ENCODE peak calls at places on chromosomes 3 and 15, in six cellular contexts. P is fibroblast of the aortic adventitia, J is GM20000, X is body of pancreas, Z is heart left ventricle, F is astrocyte of the cerebellum. N is an unnamed sample.

GRCh38 chr15:68709826-68710225 is 110.9 kb downstream of the ANP32A start:
- DNase-seq in P (no peak), Z (no peak), F (no peak), J (no peak), X (no peak), N (no peak)

GRCh38 chr3:10421996-10422395 is 83.4 kb downstream of the ATP2B2 start:
- DNase-seq in F (no peak), J (no peak), P (no peak), Z (no peak), X (no peak), N (no peak)

GRCh38 chr3:114383875-114384557 is 90.2 kb downstream of the TIGIT start:
- DNase-seq in X (peak), J (peak), F (peak), Z (peak), P (peak), N (peak)

GRCh38 chr3:197015790-197016705 is 13.6 kb downstream of the MELTF start:
- DNase-seq in J (no peak), P (no peak), X (no peak), F (no peak), Z (no peak), N (no peak)

GRCh38 chr3:50971487-50971924 is 296.8 kb downstream of the DOCK3 start:
- DNase-seq in J (peak), X (peak), Z (no peak), F (peak), P (peak), N (peak)

GRCh38 chr3:156382458-156383346 is 172.2 kb downstream of the SSR3 start:
- DNase-seq in F (no peak), Z (no peak), P (no peak), X (peak), J (peak), N (peak)

GRCh38 chr15:43920815-43921214 is 94.0 kb downstream of the WDR76 start:
- DNase-seq in Z (no peak), X (no peak), J (no peak), F (peak), P (no peak), N (no peak)

GRCh38 chr15:44298878-44299277 is 10.4 kb downstream of the GOLM2 start:
- DNase-seq in X (no peak), F (no peak), Z (no peak), P (no peak), J (no peak), N (peak)

GRCh38 chr3:120364821-120365220 is 15.7 kb upstream of the LRRC58 start:
- DNase-seq in Z (no peak), J (no peak), X (no peak), F (no peak), P (peak), N (peak)

GRCh38 chr3:112742934-112743333 is 102.0 kb upstream of the CCDC80 start:
- DNase-seq in F (no peak), X (no peak), J (no peak), P (no peak), Z (no peak), N (no peak)

GRCh38 chr3:9809239-9809614 is 835 bp upstream of the TTLL3 start:
- DNase-seq in J (peak), P (no peak), Z (no peak), F (no peak), X (no peak), N (no peak)

GRCh38 chr3:162641317-162641716 is 1144.7 kb downstream of the OTOL1 start:
- DNase-seq in F (no peak), J (no peak), X (no peak), Z (no peak), P (no peak), N (no peak)

GRCh38 chr3:120224249-120224648 is 60.8 kb downstream of the GPR156 start:
- DNase-seq in X (no peak), P (no peak), Z (no peak), F (no peak), J (no peak), N (no peak)

GRCh38 chr3:16179771-16180736 is 5.6 kb downstream of the GALNT15 start:
- DNase-seq in P (peak), Z (no peak), X (no peak), J (no peak), F (no peak), N (peak)

GRCh38 chr15:70863450-70864218 is 9.7 kb upstream of the LARP6 start:
- DNase-seq in J (no peak), X (peak), F (peak), P (peak), Z (no peak), N (peak)

GRCh38 chr3:13134166-13134878 is 61.1 kb upstream of the IQSEC1 start:
- DNase-seq in F (no peak), P (no peak), X (peak), J (no peak), Z (no peak), N (no peak)

GRCh38 chr15:65077981-65078352 is 1.4 kb downstream of the KBTBD13 start:
- DNase-seq in F (no peak), X (peak), Z (peak), P (peak), J (peak), N (no peak)

GRCh38 chr15:101342065-101342464 is 47.0 kb upstream of the SNRPA1 start:
- DNase-seq in P (no peak), X (no peak), Z (no peak), J (no peak), F (no peak), N (no peak)

GRCh38 chr3:70748593-70748992 is 436.2 kb upstream of the MDFIC2 start:
- DNase-seq in P (no peak), F (no peak), J (no peak), Z (no peak), X (no peak), N (no peak)

GRCh38 chr3:50365080-50365841 is 5.9 kb upstream of the TMEM115 start:
- DNase-seq in Z (peak), X (peak), J (peak), F (no peak), P (peak), N (no peak)

DNA sequence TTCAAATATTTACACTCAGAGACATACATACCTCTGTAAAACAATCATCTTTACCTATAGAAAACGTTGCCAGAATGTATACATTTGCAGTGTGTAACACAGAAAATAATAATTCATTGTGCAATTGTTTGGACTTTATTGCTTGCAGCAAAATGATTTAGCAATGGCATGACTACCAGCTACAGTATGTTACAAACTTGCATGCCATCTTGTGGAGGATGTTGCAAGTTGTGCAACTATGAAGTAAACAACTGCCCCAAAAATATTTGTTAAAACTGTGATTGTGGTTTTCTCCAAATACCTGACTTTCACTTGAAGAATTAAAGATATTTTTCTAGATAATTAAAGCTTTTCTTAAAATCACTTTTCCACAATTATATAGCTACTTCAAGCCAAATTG is 27.1 kb upstream of the C3orf49 start:
- DNase-seq in Z (no peak), P (peak), X (no peak), J (no peak), F (peak), N (peak)
- TF ChIP-seq CTCF in Z (peak), P (peak), X (no peak), J (no peak), F (peak), N (peak)

GRCh38 chr3:145266368-145266767 is 894.6 kb downstream of the PLOD2 start:
- DNase-seq in Z (no peak), P (no peak), F (no peak), X (no peak), J (no peak), N (no peak)
- TF ChIP-seq CTCF in Z (no peak), P (no peak), F (no peak), X (no peak), J (no peak), N (no peak)

DNA sequence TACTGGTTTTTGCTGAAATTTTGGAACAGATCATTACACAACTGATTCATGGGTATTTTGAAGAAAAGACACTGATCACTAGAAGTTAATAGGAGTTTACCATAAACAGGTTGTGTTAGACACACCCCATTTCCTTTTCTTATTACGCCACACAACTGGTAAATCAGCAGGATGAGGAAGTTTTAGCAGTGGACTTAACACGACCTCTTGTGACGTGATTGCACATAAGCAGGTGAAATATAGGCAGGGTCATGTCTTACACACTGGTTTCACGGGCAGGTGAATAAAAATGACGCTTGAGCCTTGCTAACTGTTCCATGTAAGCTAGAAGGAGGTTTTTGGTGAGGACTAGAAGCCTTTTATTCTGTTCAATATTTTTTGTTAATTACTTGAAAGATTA is 27.1 kb upstream of the TPRG1 start:
- DNase-seq in J (no peak), P (peak), Z (no peak), F (no peak), X (no peak), N (no peak)
- TF ChIP-seq CTCF in J (no peak), P (no peak), Z (peak), F (no peak), X (no peak), N (peak)

GRCh38 chr15:88546248-88547129 is at the start of gene DET1:
- DNase-seq in Z (peak), X (peak), F (peak), P (peak), J (peak), N (peak)
- TF ChIP-seq CTCF in Z (peak), X (peak), F (peak), P (peak), J (peak), N (peak)